ENCODE peak calls at places on chromosomes 3 and 15, in four cellular contexts. R is activated CD8-positive, alpha-beta memory T cell treated with anti-CD3 and anti-CD28 coated beads for 1 hour; F is kidney; M is naive thymus-derived CD8-positive, alpha-beta T cell. E is an unnamed sample.

GRCh38 chr15:40042791-40043320 is 3.9 kb upstream of the SRP14 start:
- DNase-seq in M (no peak), F (no peak), R (no peak), E (no peak)

GRCh38 chr15:84023636-84024035 is 211.9 kb upstream of the GOLGA6L4 start:
- DNase-seq in R (no peak), F (no peak), M (no peak), E (no peak)

GRCh38 chr3:66747251-66747650 is 246.4 kb upstream of the LRIG1 start:
- DNase-seq in R (no peak), F (no peak), M (no peak), E (no peak)

GRCh38 chr3:5774337-5774736 is 586.8 kb downstream of the EDEM1 start:
- DNase-seq in F (no peak), R (no peak), M (no peak), E (no peak)

GRCh38 chr3:41716391-41716910 is 245.5 kb downstream of the ULK4 start:
- DNase-seq in F (no peak), M (no peak), R (no peak), E (no peak)

GRCh38 chr3:134477938-134478337 is 7.8 kb downstream of the ANAPC13 start:
- DNase-seq in F (no peak), M (no peak), R (no peak), E (no peak)

GRCh38 chr3:16060945-16061344 is 113.5 kb upstream of the GALNT15 start:
- DNase-seq in F (no peak), R (no peak), M (no peak), E (no peak)

GRCh38 chr3:54445630-54446029 is 323.3 kb downstream of the CACNA2D3 start:
- DNase-seq in M (no peak), F (no peak), R (no peak), E (no peak)

GRCh38 chr3:15405448-15406050 is 21.8 kb downstream of the METTL6 start:
- DNase-seq in R (no peak), M (no peak), F (no peak), E (peak; percentile 53)

GRCh38 chr15:41828747-41829270 is 917 bp downstream of the JMJD7 start:
- DNase-seq in R (no peak), M (no peak), F (no peak), E (no peak)

GRCh38 chr15:76235186-76235826 is 76.0 kb downstream of the ETFA start:
- DNase-seq in F (no peak), M (no peak), R (no peak), E (no peak)

GRCh38 chr3:127834771-127835170 is 12.5 kb upstream of the MGLL start:
- DNase-seq in R (no peak), F (no peak), M (no peak), E (no peak)

GRCh38 chr3:120429921-120430361 is 20.9 kb downstream of the FSTL1 start:
- DNase-seq in M (no peak), F (no peak), R (no peak), E (no peak)

GRCh38 chr15:34709866-34710265 is 44.9 kb downstream of the GJD2 start:
- DNase-seq in F (no peak), R (no peak), M (no peak), E (no peak)

GRCh38 chr3:46934067-46934466 is 42.5 kb downstream of the CCDC12 start:
- DNase-seq in M (no peak), F (peak; percentile 59), R (no peak), E (no peak)

GRCh38 chr3:121834079-121834730 is 655 bp downstream of the IQCB1 start:
- DNase-seq in M (no peak), F (no peak), R (no peak), E (peak; percentile 9)

GRCh38 chr15:70354260-70354894 is 256.7 kb upstream of the TLE3 start:
- DNase-seq in F (no peak), R (no peak), M (no peak), E (no peak)

E was measured in naive thymus-derived CD4-positive, alpha-beta T cell.